ENCODE peak calls at places on chromosomes 6 and 20, in ten cellular contexts. One of them, this sample, is unnamed.

GRCh38 chr6:148811472-148811871 is 64.6 kb downstream of the UST start:
- DNase-seq in A549: no peak
- DNase-seq in MCF 10A: no peak
- DNase-seq in PC-9: no peak
- DNase-seq in fibroblast of the aortic adventitia: no peak
- DNase-seq in neural crest cell: no peak
- DNase-seq in HFFc6: no peak
- DNase-seq in HepG2: no peak
- DNase-seq in WTC11: no peak
- DNase-seq in cardiac fibroblast: no peak
- DNase-seq in this sample: no peak

GRCh38 chr20:47453167-47453782 is 48.4 kb upstream of the NCOA3 start:
- DNase-seq in A549: peak
- DNase-seq in MCF 10A: peak
- DNase-seq in PC-9: peak
- DNase-seq in fibroblast of the aortic adventitia: peak
- DNase-seq in neural crest cell: no peak
- DNase-seq in HFFc6: peak
- DNase-seq in HepG2: peak
- DNase-seq in WTC11: no peak
- DNase-seq in cardiac fibroblast: peak
- DNase-seq in this sample: peak

GRCh38 chr6:170143401-170144150 is 147.3 kb downstream of the DLL1 start:
- DNase-seq in A549: no peak
- DNase-seq in MCF 10A: no peak
- DNase-seq in PC-9: no peak
- DNase-seq in fibroblast of the aortic adventitia: no peak
- DNase-seq in neural crest cell: no peak
- DNase-seq in HFFc6: no peak
- DNase-seq in HepG2: no peak
- DNase-seq in WTC11: no peak
- DNase-seq in cardiac fibroblast: no peak
- DNase-seq in this sample: no peak

GRCh38 chr6:139879823-139880356 is 505.4 kb upstream of the CITED2 start:
- DNase-seq in A549: no peak
- DNase-seq in MCF 10A: no peak
- DNase-seq in PC-9: no peak
- DNase-seq in fibroblast of the aortic adventitia: no peak
- DNase-seq in neural crest cell: no peak
- DNase-seq in HFFc6: no peak
- DNase-seq in HepG2: no peak
- DNase-seq in WTC11: no peak
- DNase-seq in cardiac fibroblast: no peak
- DNase-seq in this sample: no peak

GRCh38 chr6:165847407-165848098 is 184.5 kb upstream of the PDE10A start:
- DNase-seq in A549: no peak
- DNase-seq in MCF 10A: no peak
- DNase-seq in PC-9: no peak
- DNase-seq in fibroblast of the aortic adventitia: peak
- DNase-seq in neural crest cell: no peak
- DNase-seq in HFFc6: no peak
- DNase-seq in HepG2: no peak
- DNase-seq in WTC11: no peak
- DNase-seq in cardiac fibroblast: peak
- DNase-seq in this sample: peak

GRCh38 chr6:16204653-16205376 is 33.6 kb upstream of the GMPR start:
- DNase-seq in A549: no peak
- DNase-seq in MCF 10A: no peak
- DNase-seq in PC-9: no peak
- DNase-seq in fibroblast of the aortic adventitia: no peak
- DNase-seq in neural crest cell: no peak
- DNase-seq in HFFc6: no peak
- DNase-seq in HepG2: no peak
- DNase-seq in WTC11: no peak
- DNase-seq in cardiac fibroblast: no peak
- DNase-seq in this sample: no peak

GRCh38 chr6:132459605-132459952 is 53.3 kb downstream of the STX7 start:
- DNase-seq in A549: no peak
- DNase-seq in MCF 10A: no peak
- DNase-seq in PC-9: no peak
- DNase-seq in fibroblast of the aortic adventitia: no peak
- DNase-seq in neural crest cell: no peak
- DNase-seq in HFFc6: no peak
- DNase-seq in HepG2: no peak
- DNase-seq in WTC11: no peak
- DNase-seq in cardiac fibroblast: no peak
- DNase-seq in this sample: no peak

GRCh38 chr6:29628419-29629281 is 4.3 kb downstream of the GABBR1 start:
- DNase-seq in A549: peak
- DNase-seq in MCF 10A: peak
- DNase-seq in PC-9: peak
- DNase-seq in fibroblast of the aortic adventitia: peak
- DNase-seq in neural crest cell: peak
- DNase-seq in HFFc6: peak
- DNase-seq in HepG2: peak
- DNase-seq in WTC11: peak
- DNase-seq in cardiac fibroblast: peak
- DNase-seq in this sample: peak

GRCh38 chr6:88220493-88220892 is 54.3 kb upstream of the CNR1 start:
- DNase-seq in A549: no peak
- DNase-seq in MCF 10A: peak
- DNase-seq in PC-9: no peak
- DNase-seq in fibroblast of the aortic adventitia: peak
- DNase-seq in neural crest cell: peak
- DNase-seq in HFFc6: no peak
- DNase-seq in HepG2: peak
- DNase-seq in WTC11: peak
- DNase-seq in cardiac fibroblast: peak
- DNase-seq in this sample: peak

GRCh38 chr6:43723737-43724295 is 36.2 kb upstream of the MRPS18A start:
- DNase-seq in A549: peak
- DNase-seq in MCF 10A: peak
- DNase-seq in PC-9: peak
- DNase-seq in fibroblast of the aortic adventitia: peak
- DNase-seq in neural crest cell: no peak
- DNase-seq in HFFc6: no peak
- DNase-seq in HepG2: peak
- DNase-seq in WTC11: peak
- DNase-seq in cardiac fibroblast: peak
- DNase-seq in this sample: peak
- TF ChIP-seq CTCF in A549: peak
- TF ChIP-seq CTCF in MCF 10A: peak
- TF ChIP-seq CTCF in PC-9: peak
- TF ChIP-seq CTCF in fibroblast of the aortic adventitia: peak
- TF ChIP-seq CTCF in neural crest cell: peak
- TF ChIP-seq CTCF in HFFc6: peak
- TF ChIP-seq CTCF in HepG2: peak
- TF ChIP-seq CTCF in WTC11: peak
- TF ChIP-seq CTCF in cardiac fibroblast: peak
- TF ChIP-seq CTCF in this sample: peak

GRCh38 chr6:73505142-73505541 is 15.7 kb downstream of the EEF1A1 start:
- DNase-seq in A549: no peak
- DNase-seq in MCF 10A: no peak
- DNase-seq in PC-9: no peak
- DNase-seq in fibroblast of the aortic adventitia: no peak
- DNase-seq in neural crest cell: no peak
- DNase-seq in HFFc6: no peak
- DNase-seq in HepG2: no peak
- DNase-seq in WTC11: no peak
- DNase-seq in cardiac fibroblast: no peak
- DNase-seq in this sample: no peak
- TF ChIP-seq CTCF in A549: no peak
- TF ChIP-seq CTCF in MCF 10A: no peak
- TF ChIP-seq CTCF in PC-9: no peak
- TF ChIP-seq CTCF in fibroblast of the aortic adventitia: no peak
- TF ChIP-seq CTCF in neural crest cell: no peak
- TF ChIP-seq CTCF in HFFc6: no peak
- TF ChIP-seq CTCF in HepG2: no peak
- TF ChIP-seq CTCF in WTC11: no peak
- TF ChIP-seq CTCF in cardiac fibroblast: no peak
- TF ChIP-seq CTCF in this sample: no peak

GRCh38 chr6:76682842-76683241 is 610.4 kb upstream of the IMPG1 start:
- DNase-seq in A549: no peak
- DNase-seq in MCF 10A: peak
- DNase-seq in PC-9: no peak
- DNase-seq in fibroblast of the aortic adventitia: peak
- DNase-seq in neural crest cell: no peak
- DNase-seq in HFFc6: peak
- DNase-seq in HepG2: peak
- DNase-seq in WTC11: no peak
- DNase-seq in cardiac fibroblast: peak
- DNase-seq in this sample: peak
- TF ChIP-seq CTCF in A549: peak
- TF ChIP-seq CTCF in MCF 10A: peak
- TF ChIP-seq CTCF in PC-9: peak
- TF ChIP-seq CTCF in fibroblast of the aortic adventitia: peak
- TF ChIP-seq CTCF in neural crest cell: peak
- TF ChIP-seq CTCF in HFFc6: peak
- TF ChIP-seq CTCF in HepG2: no peak
- TF ChIP-seq CTCF in WTC11: peak
- TF ChIP-seq CTCF in cardiac fibroblast: peak
- TF ChIP-seq CTCF in this sample: peak

GRCh38 chr20:3407426-3408250 is at the start of gene DNAAF9:
- DNase-seq in A549: peak
- DNase-seq in MCF 10A: peak
- DNase-seq in PC-9: peak
- DNase-seq in fibroblast of the aortic adventitia: peak
- DNase-seq in neural crest cell: peak
- DNase-seq in HFFc6: peak
- DNase-seq in HepG2: peak
- DNase-seq in WTC11: peak
- DNase-seq in cardiac fibroblast: peak
- DNase-seq in this sample: peak

GRCh38 chr20:3405139-3405538 is 2.3 kb downstream of the DNAAF9 start:
- DNase-seq in A549: no peak
- DNase-seq in MCF 10A: no peak
- DNase-seq in PC-9: no peak
- DNase-seq in fibroblast of the aortic adventitia: no peak
- DNase-seq in neural crest cell: no peak
- DNase-seq in HFFc6: no peak
- DNase-seq in HepG2: no peak
- DNase-seq in WTC11: no peak
- DNase-seq in cardiac fibroblast: no peak
- DNase-seq in this sample: peak

GRCh38 chr20:3406481-3407425 is 716 bp downstream of the DNAAF9 start:
- DNase-seq in A549: peak
- DNase-seq in MCF 10A: peak
- DNase-seq in PC-9: peak
- DNase-seq in fibroblast of the aortic adventitia: peak
- DNase-seq in neural crest cell: peak
- DNase-seq in HFFc6: peak
- DNase-seq in HepG2: peak
- DNase-seq in WTC11: peak
- DNase-seq in cardiac fibroblast: peak
- DNase-seq in this sample: peak

GRCh38 chr20:3404402-3404801 is 3.1 kb downstream of the DNAAF9 start:
- DNase-seq in A549: no peak
- DNase-seq in MCF 10A: no peak
- DNase-seq in PC-9: no peak
- DNase-seq in fibroblast of the aortic adventitia: no peak
- DNase-seq in neural crest cell: no peak
- DNase-seq in HFFc6: no peak
- DNase-seq in HepG2: no peak
- DNase-seq in WTC11: no peak
- DNase-seq in cardiac fibroblast: no peak
- DNase-seq in this sample: peak

DNA sequence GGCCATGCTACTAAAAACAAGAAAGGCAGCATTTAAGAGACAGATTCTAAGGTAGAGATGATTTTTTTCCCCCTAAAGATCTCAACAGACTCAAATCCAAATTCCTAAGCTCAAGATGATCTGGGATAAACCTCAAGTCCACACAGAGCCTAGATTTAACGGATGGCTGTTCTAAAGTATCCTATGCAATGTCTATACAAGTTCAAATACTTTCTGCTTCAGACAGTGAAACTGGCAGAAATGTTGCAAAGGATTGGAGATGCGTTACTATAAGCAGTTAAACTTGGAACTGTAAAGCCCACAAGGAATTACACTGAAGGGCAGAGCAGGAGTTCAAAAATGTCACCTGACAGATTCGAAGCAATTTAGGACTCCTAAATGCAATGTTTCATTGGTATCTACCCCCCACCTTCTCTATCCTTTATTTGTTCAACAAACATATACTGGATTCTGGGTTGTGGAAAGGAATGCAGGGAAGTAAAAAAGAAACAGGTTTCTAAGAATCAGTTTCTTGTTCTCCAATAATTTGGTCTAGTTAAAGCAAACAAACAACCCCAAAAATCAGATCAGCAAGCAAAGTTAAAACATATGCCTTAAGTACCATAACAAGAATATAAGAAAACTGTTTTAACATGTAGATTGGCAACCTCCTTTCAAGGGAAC is 1.6 kb downstream of the DNAAF9 start:
- DNase-seq in A549: no peak
- DNase-seq in MCF 10A: no peak
- DNase-seq in PC-9: no peak
- DNase-seq in fibroblast of the aortic adventitia: peak
- DNase-seq in neural crest cell: no peak
- DNase-seq in HFFc6: no peak
- DNase-seq in HepG2: peak
- DNase-seq in WTC11: no peak
- DNase-seq in cardiac fibroblast: no peak
- DNase-seq in this sample: peak
- TF ChIP-seq CTCF in A549: no peak
- TF ChIP-seq CTCF in MCF 10A: no peak
- TF ChIP-seq CTCF in PC-9: no peak
- TF ChIP-seq CTCF in fibroblast of the aortic adventitia: no peak
- TF ChIP-seq CTCF in neural crest cell: no peak
- TF ChIP-seq CTCF in HFFc6: no peak
- TF ChIP-seq CTCF in HepG2: no peak
- TF ChIP-seq CTCF in WTC11: no peak
- TF ChIP-seq CTCF in cardiac fibroblast: no peak
- TF ChIP-seq CTCF in this sample: no peak

GRCh38 chr20:44471481-44471882 is 4.2 kb upstream of the TTPAL start:
- DNase-seq in A549: no peak
- DNase-seq in MCF 10A: peak
- DNase-seq in PC-9: no peak
- DNase-seq in fibroblast of the aortic adventitia: peak
- DNase-seq in neural crest cell: no peak
- DNase-seq in HFFc6: peak
- DNase-seq in HepG2: peak
- DNase-seq in WTC11: no peak
- DNase-seq in cardiac fibroblast: peak
- DNase-seq in this sample: peak
- TF ChIP-seq CTCF in A549: peak
- TF ChIP-seq CTCF in MCF 10A: peak
- TF ChIP-seq CTCF in PC-9: peak
- TF ChIP-seq CTCF in fibroblast of the aortic adventitia: peak
- TF ChIP-seq CTCF in neural crest cell: peak
- TF ChIP-seq CTCF in HFFc6: peak
- TF ChIP-seq CTCF in HepG2: peak
- TF ChIP-seq CTCF in WTC11: no peak
- TF ChIP-seq CTCF in cardiac fibroblast: peak
- TF ChIP-seq CTCF in this sample: peak

This sample was measured in bronchial epithelial cell.